ENCODE peak calls at places on chromosomes 16 and 17, in seven cellular contexts. One of them, this sample, is unnamed.
A peak's percentile ranks its signal among the peaks of the same experiment; 100 is the strongest.

GRCh38 chr17:79679631-79680340 is 51.0 kb upstream of the ENPP7 start:
- DNase-seq in GOT3: no peak
- DNase-seq in choroid plexus epithelial cell: no peak
- DNase-seq in heart right ventricle: no peak
- DNase-seq in AG09309: no peak
- DNase-seq in effector CD4-positive, alpha-beta T cell: no peak
- DNase-seq in NCI-H748 treated with DMSO at 0.1 percent for 48 hours: no peak
- DNase-seq in this sample: no peak

GRCh38 chr17:72434991-72435618 is 314.3 kb downstream of the SOX9 start:
- DNase-seq in choroid plexus epithelial cell: no peak
- DNase-seq in AG09309: no peak
- DNase-seq in effector CD4-positive, alpha-beta T cell: no peak
- DNase-seq in GOT3: no peak
- DNase-seq in NCI-H748 treated with DMSO at 0.1 percent for 48 hours: no peak
- DNase-seq in heart right ventricle: no peak
- DNase-seq in this sample: no peak

GRCh38 chr16:64089697-64090096 is 1032.2 kb downstream of the CDH11 start:
- DNase-seq in GOT3: no peak
- DNase-seq in heart right ventricle: peak; percentile 8
- DNase-seq in effector CD4-positive, alpha-beta T cell: no peak
- DNase-seq in NCI-H748 treated with DMSO at 0.1 percent for 48 hours: no peak
- DNase-seq in choroid plexus epithelial cell: peak; percentile 42
- DNase-seq in AG09309: no peak
- DNase-seq in this sample: no peak

GRCh38 chr16:50509521-50510341 is 38.5 kb upstream of the NKD1 start:
- DNase-seq in GOT3: no peak
- DNase-seq in effector CD4-positive, alpha-beta T cell: peak; percentile 8
- DNase-seq in AG09309: no peak
- DNase-seq in choroid plexus epithelial cell: peak; percentile 22
- DNase-seq in heart right ventricle: no peak
- DNase-seq in NCI-H748 treated with DMSO at 0.1 percent for 48 hours: no peak
- DNase-seq in this sample: no peak

GRCh38 chr16:8936421-8936820 is 27.3 kb downstream of the USP7 start:
- DNase-seq in choroid plexus epithelial cell: peak; percentile 58
- DNase-seq in AG09309: no peak
- DNase-seq in NCI-H748 treated with DMSO at 0.1 percent for 48 hours: no peak
- DNase-seq in heart right ventricle: no peak
- DNase-seq in effector CD4-positive, alpha-beta T cell: peak; percentile 63
- DNase-seq in GOT3: no peak
- DNase-seq in this sample: no peak

GRCh38 chr16:27951752-27952151 is 111.8 kb downstream of the GSG1L start:
- DNase-seq in AG09309: peak; percentile 14
- DNase-seq in GOT3: no peak
- DNase-seq in NCI-H748 treated with DMSO at 0.1 percent for 48 hours: no peak
- DNase-seq in choroid plexus epithelial cell: no peak
- DNase-seq in effector CD4-positive, alpha-beta T cell: no peak
- DNase-seq in heart right ventricle: no peak
- DNase-seq in this sample: no peak

GRCh38 chr17:49890077-49890821 is 42.4 kb upstream of the TAC4 start:
- DNase-seq in heart right ventricle: peak; percentile 17
- DNase-seq in effector CD4-positive, alpha-beta T cell: no peak
- DNase-seq in GOT3: no peak
- DNase-seq in NCI-H748 treated with DMSO at 0.1 percent for 48 hours: no peak
- DNase-seq in AG09309: no peak
- DNase-seq in choroid plexus epithelial cell: no peak
- DNase-seq in this sample: no peak

GRCh38 chr16:50244140-50244503 is 22.2 kb upstream of the ADCY7 start:
- DNase-seq in AG09309: no peak
- DNase-seq in NCI-H748 treated with DMSO at 0.1 percent for 48 hours: no peak
- DNase-seq in effector CD4-positive, alpha-beta T cell: no peak
- DNase-seq in choroid plexus epithelial cell: no peak
- DNase-seq in GOT3: no peak
- DNase-seq in heart right ventricle: no peak
- DNase-seq in this sample: no peak

GRCh38 chr17:46264456-46265198 is 30.3 kb upstream of the LRRC37A start:
- DNase-seq in choroid plexus epithelial cell: peak; percentile 91
- DNase-seq in effector CD4-positive, alpha-beta T cell: peak; percentile 19
- DNase-seq in GOT3: no peak
- DNase-seq in heart right ventricle: no peak
- DNase-seq in AG09309: peak; percentile 71
- DNase-seq in NCI-H748 treated with DMSO at 0.1 percent for 48 hours: no peak
- DNase-seq in this sample: no peak

GRCh38 chr16:59164461-59164860 is 430.3 kb upstream of the GOT2 start:
- DNase-seq in effector CD4-positive, alpha-beta T cell: no peak
- DNase-seq in choroid plexus epithelial cell: peak; percentile 6
- DNase-seq in heart right ventricle: peak; percentile 5
- DNase-seq in AG09309: no peak
- DNase-seq in GOT3: no peak
- DNase-seq in NCI-H748 treated with DMSO at 0.1 percent for 48 hours: no peak
- DNase-seq in this sample: no peak

GRCh38 chr17:82754297-82755208 is 2.7 kb downstream of the TBCD start:
- DNase-seq in heart right ventricle: no peak
- DNase-seq in choroid plexus epithelial cell: peak; percentile 30
- DNase-seq in AG09309: no peak
- DNase-seq in NCI-H748 treated with DMSO at 0.1 percent for 48 hours: no peak
- DNase-seq in effector CD4-positive, alpha-beta T cell: no peak
- DNase-seq in GOT3: no peak
- DNase-seq in this sample: no peak

This sample was measured in NCI-H2029 treated with DMSO at 0.1 percent for 48 hours.